ENCODE peak calls at places on chromosome 15, in eight cellular contexts. O, Z, K, P, B, N, C and Y are unnamed samples.

GRCh38 chr15:60928987-60929386 is 300.1 kb downstream of the RORA start:
- DNase-seq in O (no peak), Z (no peak), K (no peak), P (no peak), B (no peak), N (no peak), C (no peak), Y (no peak)

GRCh38 chr15:99486371-99487336 is 79.1 kb upstream of the MEF2A start:
- DNase-seq in O (peak; percentile 91), Z (no peak), K (peak; percentile 81), P (no peak), B (no peak), N (peak; percentile 70), C (peak; percentile 46), Y (no peak)

GRCh38 chr15:84797212-84797611 is 19.9 kb upstream of the ALPK3 start:
- DNase-seq in O (peak; percentile 78), Z (peak; percentile 58), K (peak; percentile 37), P (no peak), B (no peak), N (no peak), C (no peak), Y (peak; percentile 42)

GRCh38 chr15:88029696-88030095 is 226.8 kb downstream of the NTRK3 start:
- DNase-seq in O (no peak), Z (no peak), K (peak; percentile 69), P (no peak), B (no peak), N (no peak), C (no peak), Y (no peak)

GRCh38 chr15:38374024-38374423 is 79.9 kb upstream of the FAM98B start:
- DNase-seq in O (no peak), Z (no peak), K (no peak), P (no peak), B (no peak), N (no peak), C (no peak), Y (no peak)

GRCh38 chr15:69337133-69337532 is 38.4 kb downstream of the PAQR5 start:
- DNase-seq in O (peak; percentile 79), Z (no peak), K (peak; percentile 78), P (no peak), B (no peak), N (peak; percentile 26), C (no peak), Y (no peak)

GRCh38 chr15:90845201-90845949 is 23.0 kb upstream of the FURIN start:
- DNase-seq in O (peak; percentile 90), Z (peak; percentile 67), K (peak; percentile 85), P (no peak), B (no peak), N (peak; percentile 47), C (no peak), Y (peak; percentile 82)

GRCh38 chr15:28274211-28274610 is 47.8 kb downstream of the HERC2 start:
- DNase-seq in O (no peak), Z (no peak), K (no peak), P (no peak), B (no peak), N (no peak), C (no peak), Y (no peak)

GRCh38 chr15:94665687-94666441 is 434.5 kb downstream of the MCTP2 start:
- DNase-seq in O (no peak), Z (no peak), K (no peak), P (no peak), B (no peak), N (no peak), C (no peak), Y (no peak)

GRCh38 chr15:57079907-57080750 is 161.7 kb downstream of the TCF12 start:
- DNase-seq in O (no peak), Z (no peak), K (no peak), P (no peak), B (no peak), N (no peak), C (no peak), Y (no peak)

GRCh38 chr15:52737720-52738119 is 52.4 kb downstream of the ONECUT1 start:
- DNase-seq in O (peak; percentile 37), Z (no peak), K (peak; percentile 64), P (no peak), B (no peak), N (no peak), C (no peak), Y (no peak)

GRCh38 chr15:37550360-37551024 is 383.9 kb upstream of the TMCO5A start:
- DNase-seq in O (no peak), Z (no peak), K (no peak), P (no peak), B (no peak), N (no peak), C (no peak), Y (no peak)

GRCh38 chr15:66472176-66472999 is 25.2 kb downstream of the SNAPC5 start:
- DNase-seq in O (peak; percentile 87), Z (no peak), K (peak; percentile 38), P (no peak), B (peak; percentile 15), N (no peak), C (no peak), Y (no peak)